ENCODE peak calls at places on chromosomes 2 and 18, in five cellular contexts. One of them, this sample, is unnamed.

GRCh38 chr2:173881466-173881865 is 83.7 kb downstream of the SP3 start:
- DNase-seq in colonic mucosa: peak; percentile 29
- DNase-seq in lower lobe of right lung: no peak
- DNase-seq in A673: peak; percentile 63
- DNase-seq in Peyer's patch: no peak
- DNase-seq in this sample: no peak

GRCh38 chr18:26309283-26309682 is 83.0 kb downstream of the TAF4B start:
- DNase-seq in A673: no peak
- DNase-seq in lower lobe of right lung: no peak
- DNase-seq in colonic mucosa: no peak
- DNase-seq in Peyer's patch: no peak
- DNase-seq in this sample: no peak

GRCh38 chr2:69222984-69223658 is 163.9 kb downstream of the GFPT1 start:
- DNase-seq in lower lobe of right lung: no peak
- DNase-seq in Peyer's patch: no peak
- DNase-seq in colonic mucosa: peak; percentile 35
- DNase-seq in A673: peak; percentile 43
- DNase-seq in this sample: no peak

GRCh38 chr2:64922482-64923384 is 66.5 kb upstream of the SLC1A4 start:
- DNase-seq in A673: no peak
- DNase-seq in lower lobe of right lung: no peak
- DNase-seq in Peyer's patch: no peak
- DNase-seq in colonic mucosa: no peak
- DNase-seq in this sample: no peak

GRCh38 chr2:160210599-160211138 is 10.6 kb upstream of the ITGB6 start:
- DNase-seq in colonic mucosa: peak; percentile 89
- DNase-seq in lower lobe of right lung: peak; percentile 82
- DNase-seq in Peyer's patch: peak; percentile 66
- DNase-seq in A673: peak; percentile 69
- DNase-seq in this sample: peak; percentile 85

GRCh38 chr18:13216732-13217465 is 1.7 kb upstream of the LDLRAD4 start:
- DNase-seq in A673: peak; percentile 48
- DNase-seq in lower lobe of right lung: no peak
- DNase-seq in colonic mucosa: peak; percentile 44
- DNase-seq in Peyer's patch: no peak
- DNase-seq in this sample: no peak

GRCh38 chr18:79944746-79945117 is 6.7 kb downstream of the SLC66A2 start:
- DNase-seq in A673: no peak
- DNase-seq in Peyer's patch: no peak
- DNase-seq in colonic mucosa: peak; percentile 18
- DNase-seq in lower lobe of right lung: peak; percentile 28
- DNase-seq in this sample: no peak

GRCh38 chr2:82993631-82994030 is 1465.4 kb downstream of the SUCLG1 start:
- DNase-seq in lower lobe of right lung: no peak
- DNase-seq in Peyer's patch: no peak
- DNase-seq in A673: no peak
- DNase-seq in colonic mucosa: no peak
- DNase-seq in this sample: no peak

GRCh38 chr2:138652378-138652777 is 127.8 kb downstream of the NXPH2 start:
- DNase-seq in colonic mucosa: no peak
- DNase-seq in lower lobe of right lung: no peak
- DNase-seq in Peyer's patch: no peak
- DNase-seq in A673: no peak
- DNase-seq in this sample: no peak

GRCh38 chr2:101157272-101157671 is 6.1 kb upstream of the TBC1D8 start:
- DNase-seq in colonic mucosa: no peak
- DNase-seq in A673: no peak
- DNase-seq in Peyer's patch: no peak
- DNase-seq in lower lobe of right lung: no peak
- DNase-seq in this sample: no peak

GRCh38 chr2:121128741-121129659 is 156.0 kb downstream of the TFCP2L1 start:
- DNase-seq in lower lobe of right lung: peak; percentile 72
- DNase-seq in A673: peak; percentile 43
- DNase-seq in Peyer's patch: no peak
- DNase-seq in colonic mucosa: peak; percentile 89
- DNase-seq in this sample: peak; percentile 75

GRCh38 chr18:79680100-79680879 is 687 bp downstream of the CTDP1 start:
- DNase-seq in lower lobe of right lung: peak; percentile 63
- DNase-seq in colonic mucosa: peak; percentile 78
- DNase-seq in Peyer's patch: no peak
- DNase-seq in A673: peak; percentile 57
- DNase-seq in this sample: no peak

GRCh38 chr2:169406891-169407290 is 44.6 kb upstream of the LRP2 start:
- DNase-seq in A673: no peak
- DNase-seq in Peyer's patch: no peak
- DNase-seq in lower lobe of right lung: no peak
- DNase-seq in colonic mucosa: no peak
- DNase-seq in this sample: peak; percentile 60

GRCh38 chr2:173076557-173077345 is 1.1 kb downstream of the MAP3K20 start:
- DNase-seq in A673: peak; percentile 64
- DNase-seq in colonic mucosa: peak; percentile 49
- DNase-seq in lower lobe of right lung: peak; percentile 68
- DNase-seq in Peyer's patch: peak; percentile 21
- DNase-seq in this sample: no peak

GRCh38 chr2:215269397-215270117 is 42.3 kb upstream of the ATIC start:
- DNase-seq in Peyer's patch: peak; percentile 34
- DNase-seq in A673: peak; percentile 88
- DNase-seq in lower lobe of right lung: no peak
- DNase-seq in colonic mucosa: peak; percentile 65
- DNase-seq in this sample: peak; percentile 78

GRCh38 chr18:79644006-79644665 is 35.5 kb upstream of the CTDP1 start:
- DNase-seq in lower lobe of right lung: peak; percentile 73
- DNase-seq in A673: peak; percentile 61
- DNase-seq in Peyer's patch: peak; percentile 58
- DNase-seq in colonic mucosa: peak; percentile 48
- DNase-seq in this sample: peak; percentile 68

GRCh38 chr18:56569391-56569790 is 69.0 kb downstream of the TXNL1 start:
- DNase-seq in lower lobe of right lung: no peak
- DNase-seq in Peyer's patch: no peak
- DNase-seq in A673: peak; percentile 41
- DNase-seq in colonic mucosa: no peak
- DNase-seq in this sample: no peak

DNA sequence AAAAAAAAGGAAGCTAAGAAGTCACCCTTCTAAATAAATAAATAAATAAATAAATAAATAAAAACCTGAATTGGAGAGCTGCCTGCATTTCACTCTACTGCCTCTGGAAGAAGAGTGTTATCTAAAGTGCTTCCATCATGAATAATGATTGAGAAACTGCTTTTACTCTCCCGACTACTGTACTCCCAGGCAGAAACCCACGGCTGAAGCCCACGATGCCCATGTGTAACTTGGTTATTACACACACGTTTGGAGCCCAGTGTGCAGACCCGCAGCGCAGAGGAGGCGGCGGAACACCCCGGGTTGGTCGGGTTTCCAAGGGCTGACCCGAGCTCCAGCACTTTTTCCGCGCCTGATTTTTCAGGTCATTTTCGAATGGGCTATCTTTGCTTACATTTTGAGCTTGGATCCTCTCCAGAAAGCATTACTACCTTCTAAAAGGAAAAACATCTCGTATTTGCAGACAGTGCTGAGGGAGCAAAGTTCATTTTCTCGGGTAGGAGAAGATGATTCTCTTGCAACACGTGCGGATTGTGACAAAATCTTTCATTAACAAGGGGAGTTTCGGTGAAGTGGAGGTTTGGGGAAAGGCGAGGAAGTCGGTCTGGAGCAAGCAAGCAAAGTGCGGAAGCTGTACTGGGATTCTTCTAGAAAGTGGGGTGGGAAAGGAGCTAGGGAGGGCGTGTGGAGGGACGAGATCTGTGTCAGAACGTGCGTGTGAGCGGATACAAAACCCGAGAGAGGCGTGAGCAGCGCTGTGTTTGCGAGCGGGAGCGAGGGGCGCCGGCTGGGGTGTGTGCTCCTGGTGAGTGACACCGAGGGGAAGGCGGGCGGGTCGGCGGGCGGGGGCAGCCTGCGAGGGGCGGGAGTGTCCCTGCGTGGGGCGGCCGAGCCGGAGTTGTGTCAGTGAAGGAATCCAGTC is at the start of gene SPATS2L:
- DNase-seq in lower lobe of right lung: peak; percentile 86
- DNase-seq in A673: peak; percentile 60
- DNase-seq in Peyer's patch: peak; percentile 33
- DNase-seq in colonic mucosa: peak; percentile 82
- DNase-seq in this sample: peak; percentile 90
- H3K4me1 ChIP-seq in lower lobe of right lung: peaks cover 27% of the 10 kb centered on the region
- H3K4me1 ChIP-seq in A673: peaks cover 10% of the 10 kb centered on the region
- H3K4me1 ChIP-seq in Peyer's patch: peaks cover 19% of the 10 kb centered on the region
- H3K4me1 ChIP-seq in colonic mucosa: no peaks in the 10 kb centered on the region
- H3K4me1 ChIP-seq in this sample: peaks cover 69% of the 10 kb centered on the region

GRCh38 chr2:53520630-53520940 is 247.0 kb upstream of the CHAC2 start:
- DNase-seq in Peyer's patch: no peak
- DNase-seq in A673: peak; percentile 11
- DNase-seq in lower lobe of right lung: no peak
- DNase-seq in colonic mucosa: no peak
- DNase-seq in this sample: no peak
- TF ChIP-seq CTCF in Peyer's patch: no peak
- TF ChIP-seq CTCF in A673: no peak
- TF ChIP-seq CTCF in lower lobe of right lung: no peak
- TF ChIP-seq CTCF in colonic mucosa: no peak
- TF ChIP-seq CTCF in this sample: no peak

DNA sequence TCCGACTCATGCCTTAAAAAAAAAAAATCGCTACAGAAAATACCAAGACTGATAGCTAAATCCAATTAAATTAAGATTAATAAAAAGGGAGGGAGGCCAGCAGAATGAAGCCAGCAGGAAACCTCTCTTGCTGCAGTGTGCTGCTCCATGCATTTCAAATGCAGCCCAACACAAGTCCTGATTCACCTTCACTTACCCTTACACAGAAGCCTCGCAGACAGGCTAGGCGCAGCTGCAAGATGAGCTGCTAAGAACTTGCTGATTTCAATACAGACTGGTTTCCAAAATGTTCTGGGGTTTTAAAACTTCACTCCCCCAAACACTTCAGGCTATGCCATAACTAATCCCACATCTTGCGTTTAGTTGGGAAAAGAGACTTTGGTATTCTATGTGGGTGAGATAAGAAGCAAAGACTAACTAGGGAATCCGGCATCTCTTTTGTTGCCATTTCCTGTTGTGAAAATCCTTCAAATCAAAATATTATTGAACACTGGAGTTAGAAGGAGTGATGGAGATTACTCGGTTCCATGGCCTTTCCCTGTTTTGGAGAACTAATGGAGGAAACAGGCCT is 67.5 kb downstream of the CLHC1 start:
- DNase-seq in Peyer's patch: no peak
- DNase-seq in A673: peak; percentile 22
- DNase-seq in lower lobe of right lung: no peak
- DNase-seq in colonic mucosa: no peak
- DNase-seq in this sample: no peak
- H3K4me3 ChIP-seq in Peyer's patch: no peak overlapping the region
- H3K4me3 ChIP-seq in A673: no peak overlapping the region
- H3K4me3 ChIP-seq in lower lobe of right lung: no peak overlapping the region
- H3K4me3 ChIP-seq in colonic mucosa: no peak overlapping the region
- H3K4me3 ChIP-seq in this sample: no peak overlapping the region

DNA sequence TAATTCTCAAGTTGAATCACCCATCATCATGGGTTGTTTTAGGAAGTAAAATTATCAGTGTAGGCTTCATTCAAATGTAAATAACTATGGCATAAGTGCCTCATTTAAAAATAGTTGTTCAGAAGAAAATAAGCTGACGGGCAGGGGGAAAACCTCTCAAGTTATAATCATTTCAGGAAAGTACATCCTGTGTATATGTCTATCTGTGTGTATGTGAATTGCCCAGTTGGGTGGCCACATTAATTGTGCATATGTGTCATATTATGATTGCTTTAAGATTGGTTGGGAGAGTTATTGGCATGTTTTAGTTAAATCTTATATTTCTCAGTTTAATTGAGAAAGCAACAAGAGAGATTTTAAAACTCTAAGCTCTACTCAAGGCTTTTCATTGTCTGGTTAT is 282.8 kb upstream of the VWC2L start:
- DNase-seq in A673: peak; percentile 19
- DNase-seq in colonic mucosa: no peak
- DNase-seq in Peyer's patch: no peak
- DNase-seq in lower lobe of right lung: no peak
- DNase-seq in this sample: no peak
- H3K4me1 ChIP-seq in A673: peaks cover 31% of the 10 kb centered on the region
- H3K4me1 ChIP-seq in colonic mucosa: no peaks in the 10 kb centered on the region
- H3K4me1 ChIP-seq in Peyer's patch: no peaks in the 10 kb centered on the region
- H3K4me1 ChIP-seq in lower lobe of right lung: no peaks in the 10 kb centered on the region
- H3K4me1 ChIP-seq in this sample: peaks cover 7% of the 10 kb centered on the region

GRCh38 chr2:178452870-178453269 is 1.7 kb downstream of the PJVK start:
- DNase-seq in Peyer's patch: no peak
- DNase-seq in lower lobe of right lung: no peak
- DNase-seq in A673: no peak
- DNase-seq in colonic mucosa: no peak
- DNase-seq in this sample: no peak

GRCh38 chr2:178448968-178449661 is 1.9 kb downstream of the PRKRA start:
- DNase-seq in colonic mucosa: no peak
- DNase-seq in A673: no peak
- DNase-seq in lower lobe of right lung: no peak
- DNase-seq in Peyer's patch: no peak
- DNase-seq in this sample: no peak

GRCh38 chr2:178452334-178452733 is 1.2 kb downstream of the PJVK start:
- DNase-seq in Peyer's patch: no peak
- DNase-seq in colonic mucosa: no peak
- DNase-seq in A673: no peak
- DNase-seq in lower lobe of right lung: no peak
- DNase-seq in this sample: no peak

GRCh38 chr2:178450574-178451429 is at the start of the genes PJVK and PRKRA:
- DNase-seq in A673: peak; percentile 97
- DNase-seq in colonic mucosa: peak; percentile 98
- DNase-seq in Peyer's patch: peak; percentile 96
- DNase-seq in lower lobe of right lung: peak; percentile 99
- DNase-seq in this sample: peak; percentile 99

DNA sequence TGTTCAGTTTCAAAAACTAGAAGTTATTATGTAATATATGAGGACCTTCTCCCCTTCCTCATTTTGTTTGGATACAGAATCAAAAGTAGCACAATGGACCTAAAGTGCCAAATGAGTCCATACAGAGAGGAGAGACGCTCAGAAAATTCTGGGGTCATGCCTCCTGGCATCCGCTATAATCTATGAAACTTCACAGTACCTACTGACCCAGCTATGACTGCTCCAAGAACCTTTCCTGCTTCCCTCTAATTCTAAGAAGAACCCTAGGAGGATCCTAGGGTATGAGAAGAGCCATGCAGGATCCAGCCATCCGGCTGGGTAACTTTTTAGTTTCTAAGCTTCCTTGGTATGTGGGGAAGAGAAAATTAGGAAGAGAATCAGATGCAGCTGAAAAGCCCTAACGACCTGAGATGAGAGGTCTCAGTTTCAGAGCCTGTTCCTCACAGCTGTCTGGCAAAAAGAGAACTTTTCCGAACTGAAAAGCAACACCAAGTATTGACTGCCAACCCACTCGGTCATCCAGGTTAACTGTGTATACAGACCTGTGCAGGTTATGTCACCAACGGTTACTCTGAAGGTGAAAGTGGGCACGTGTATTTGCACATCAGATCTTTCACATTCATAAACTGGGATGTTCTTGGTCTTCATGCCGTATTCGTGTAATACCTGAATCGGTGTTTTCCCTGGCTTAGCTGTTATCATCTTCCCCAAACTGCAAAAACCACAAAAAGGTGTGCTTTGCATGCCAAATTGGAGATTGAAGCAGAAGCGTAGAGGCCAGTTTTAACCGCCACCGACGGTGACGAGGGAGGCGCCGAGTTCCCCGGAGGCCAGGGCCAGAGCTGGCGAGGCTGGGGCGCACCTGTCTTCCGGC is 1.0 kb downstream of the PRKRA start:
- DNase-seq in lower lobe of right lung: no peak
- DNase-seq in Peyer's patch: no peak
- DNase-seq in colonic mucosa: no peak
- DNase-seq in A673: no peak
- DNase-seq in this sample: no peak
- TF ChIP-seq CTCF in lower lobe of right lung: no peak
- TF ChIP-seq CTCF in Peyer's patch: no peak
- TF ChIP-seq CTCF in colonic mucosa: no peak
- TF ChIP-seq CTCF in A673: no peak
- TF ChIP-seq CTCF in this sample: no peak

This sample was measured in Caco-2.